ENCODE peak calls at places on chromosomes 16 and 17, in eight cellular contexts. H is GM23248; U is posterior vena cava; I is mucosa of descending colon; N is GM13976; J is effector memory CD4-positive, alpha-beta T cell; T is activated gamma-delta T cell treated with Interleukin-2 at 50 U/mL for 16 hours; W is NCI-H2081 treated with DMSO at 0.1 percent for 48 hours. M is an unnamed sample.
A peak's percentile ranks its signal among the peaks of the same experiment; 100 is the strongest.

GRCh38 chr16:60166-60565 is 6.5 kb downstream of the SNRNP25 start:
- DNase-seq in H (no peak), U (no peak), I (no peak), N (no peak), J (no peak), T (no peak), W (no peak), M (no peak)

GRCh38 chr16:69064789-69065313 is 40.6 kb upstream of the HAS3 start:
- DNase-seq in H (peak; percentile 20), U (no peak), I (no peak), N (no peak), J (no peak), T (no peak), W (no peak), M (no peak)

GRCh38 chr17:32527146-32527545 is 40.4 kb downstream of the CDK5R1 start:
- DNase-seq in H (no peak), U (no peak), I (no peak), N (no peak), J (no peak), T (no peak), W (no peak), M (no peak)

GRCh38 chr17:45681706-45682105 is 102.4 kb upstream of the CRHR1 start:
- DNase-seq in H (no peak), U (no peak), I (no peak), N (no peak), J (no peak), T (no peak), W (no peak), M (no peak)

GRCh38 chr17:30219833-30220232 is 15.7 kb downstream of the SLC6A4 start:
- DNase-seq in H (no peak), U (peak; percentile 4), I (no peak), N (no peak), J (no peak), T (no peak), W (no peak), M (no peak)

GRCh38 chr17:73827627-73828241 is 183.5 kb upstream of the SDK2 start:
- DNase-seq in H (no peak), U (no peak), I (peak; percentile 40), N (no peak), J (no peak), T (no peak), W (no peak), M (no peak)

GRCh38 chr16:4029816-4030215 is 86.4 kb downstream of the ADCY9 start:
- DNase-seq in H (no peak), U (peak; percentile 3), I (no peak), N (no peak), J (no peak), T (no peak), W (no peak), M (no peak)

GRCh38 chr17:21296097-21297025 is 11.8 kb downstream of the MAP2K3 start:
- DNase-seq in H (peak; percentile 79), U (no peak), I (no peak), N (peak; percentile 32), J (no peak), T (no peak), W (no peak), M (no peak)

GRCh38 chr17:2230877-2231276 is 72.7 kb downstream of the SMG6 start:
- DNase-seq in H (peak; percentile 61), U (no peak), I (no peak), N (no peak), J (no peak), T (no peak), W (no peak), M (no peak)